ENCODE peak calls at places on chromosomes 1 and 21, in nine cellular contexts. G is bronchial epithelial cell; S is H54; E is activated T-helper 1 cell treated with anti-CD3 and anti-CD28 coated beads, Interleukin-2, amount 50 U/mL, for 16 hours; D is iPS DF 6.9; K is sciatic nerve; O is neural crest cell; Z is BE2C; R is stimulated activated CD8-positive, alpha-beta memory T cell treated with anti-CD3 and anti-CD28 coated beads, Interleukin-4, amount 100 ng/mL, for 4 hours. A is an unnamed sample.

GRCh38 chr1:11521605-11522399 is 42.8 kb downstream of the DISP3 start:
- DNase-seq in G (no peak), S (no peak), E (no peak), D (no peak), K (no peak), O (no peak), Z (peak), R (no peak), A (no peak)

GRCh38 chr1:41529621-41530395 is 45.3 kb upstream of the EDN2 start:
- DNase-seq in G (no peak), S (no peak), E (no peak), D (no peak), K (peak), O (no peak), Z (no peak), R (no peak), A (no peak)

GRCh38 chr21:42980959-42981523 is 6.7 kb downstream of the PKNOX1 start:
- DNase-seq in G (no peak), S (no peak), E (no peak), D (no peak), K (no peak), O (no peak), Z (no peak), R (no peak), A (no peak)

GRCh38 chr21:17590443-17590842 is 22.3 kb downstream of the BTG3 start:
- DNase-seq in G (no peak), S (no peak), E (no peak), D (no peak), K (no peak), O (no peak), Z (no peak), R (no peak), A (no peak)

GRCh38 chr1:166378805-166379204 is 212.0 kb upstream of the FAM78B start:
- DNase-seq in G (no peak), S (no peak), E (no peak), D (no peak), K (no peak), O (no peak), Z (no peak), R (no peak), A (no peak)

GRCh38 chr21:29190920-29191319 is 60.5 kb downstream of the MAP3K7CL start:
- DNase-seq in G (no peak), S (no peak), E (no peak), D (no peak), K (no peak), O (no peak), Z (no peak), R (no peak), A (no peak)

GRCh38 chr1:56547473-56547872 is 31.9 kb downstream of the PLPP3 start:
- DNase-seq in G (no peak), S (no peak), E (no peak), D (no peak), K (no peak), O (no peak), Z (no peak), R (no peak), A (no peak)

GRCh38 chr1:74674278-74675048 is 871 bp upstream of the ERICH3 start:
- DNase-seq in G (no peak), S (no peak), E (no peak), D (no peak), K (no peak), O (no peak), Z (no peak), R (no peak), A (no peak)

GRCh38 chr1:83060216-83060615 is 938.7 kb downstream of the TTLL7 start:
- DNase-seq in G (peak), S (no peak), E (no peak), D (no peak), K (no peak), O (no peak), Z (no peak), R (no peak), A (no peak)

GRCh38 chr1:245898581-245898980 is 608.5 kb downstream of the SMYD3 start:
- DNase-seq in G (no peak), S (no peak), E (no peak), D (no peak), K (no peak), O (no peak), Z (no peak), R (no peak), A (no peak)

GRCh38 chr1:228989176-228989575 is 253.9 kb downstream of the RHOU start:
- DNase-seq in G (no peak), S (no peak), E (no peak), D (no peak), K (no peak), O (no peak), Z (no peak), R (no peak), A (no peak)

GRCh38 chr1:2582401-2582800 is 4.2 kb upstream of the PRXL2B start:
- DNase-seq in G (no peak), S (no peak), E (no peak), D (no peak), K (no peak), O (no peak), Z (no peak), R (no peak), A (no peak)

GRCh38 chr1:28156821-28157220 is 19.7 kb downstream of the PTAFR start:
- DNase-seq in G (no peak), S (no peak), E (no peak), D (no peak), K (no peak), O (no peak), Z (no peak), R (no peak), A (no peak)

GRCh38 chr1:60983701-60984065 is 98.7 kb upstream of the NFIA start:
- DNase-seq in G (no peak), S (no peak), E (no peak), D (no peak), K (no peak), O (no peak), Z (no peak), R (no peak), A (no peak)

GRCh38 chr1:6111571-6111970 is 65.9 kb downstream of the KCNAB2 start:
- DNase-seq in G (no peak), S (no peak), E (no peak), D (no peak), K (no peak), O (no peak), Z (peak), R (no peak), A (peak)

GRCh38 chr1:32769524-32770220 is 47.5 kb downstream of the YARS1 start:
- DNase-seq in G (peak), S (no peak), E (no peak), D (no peak), K (peak), O (no peak), Z (no peak), R (no peak), A (no peak)

GRCh38 chr1:192805832-192806323 is 3.0 kb upstream of the RGS2 start:
- DNase-seq in G (peak), S (peak), E (no peak), D (no peak), K (no peak), O (no peak), Z (no peak), R (no peak), A (peak)

GRCh38 chr1:160357286-160358002 is 9.4 kb upstream of the NHLH1 start:
- DNase-seq in G (no peak), S (no peak), E (no peak), D (no peak), K (no peak), O (no peak), Z (no peak), R (no peak), A (no peak)

GRCh38 chr1:111848852-111849545 is 93.3 kb downstream of the DDX20 start:
- DNase-seq in G (no peak), S (no peak), E (no peak), D (no peak), K (no peak), O (no peak), Z (no peak), R (no peak), A (peak)

GRCh38 chr21:34857122-34857713 is 188.4 kb downstream of the CLIC6 start:
- DNase-seq in G (no peak), S (no peak), E (no peak), D (no peak), K (no peak), O (no peak), Z (no peak), R (no peak), A (no peak)

GRCh38 chr1:228860911-228861829 is 125.9 kb downstream of the RHOU start:
- DNase-seq in G (peak), S (peak), E (no peak), D (no peak), K (no peak), O (no peak), Z (no peak), R (no peak), A (no peak)

A was measured in NCI-H1092.